ENCODE peak calls at places on chromosomes 6 and 20, in eight cellular contexts. X, K, G, A, P, Z, U and M are unnamed samples.

GRCh38 chr20:63626424-63627128 is at the start of gene GMEB2:
- DNase-seq in A (peak), G (peak), U (no peak), Z (no peak), X (peak), K (peak), P (peak), M (peak)

GRCh38 chr6:3592371-3592941 is 135.6 kb upstream of the SLC22A23 start:
- DNase-seq in G (no peak), Z (peak), A (no peak), K (peak), P (peak), X (no peak), U (peak), M (no peak)

GRCh38 chr20:39269031-39269461 is 306.9 kb downstream of the DHX35 start:
- DNase-seq in G (no peak), A (peak), X (no peak), P (peak), U (no peak), Z (peak), K (peak), M (peak)

GRCh38 chr6:126848119-126848518 is 270.4 kb upstream of the RSPO3 start:
- DNase-seq in G (no peak), A (no peak), K (no peak), U (no peak), Z (no peak), P (no peak), X (no peak), M (no peak)

GRCh38 chr6:25404693-25405169 is 125.6 kb downstream of the CARMIL1 start:
- DNase-seq in Z (peak), A (peak), U (no peak), X (peak), K (no peak), P (no peak), G (no peak), M (peak)

GRCh38 chr20:61437280-61438206 is 185.5 kb downstream of the CDH4 start:
- DNase-seq in A (no peak), K (no peak), U (peak), G (no peak), X (no peak), Z (no peak), P (peak), M (no peak)

GRCh38 chr20:25296094-25297093 is 48.5 kb downstream of the PYGB start:
- DNase-seq in A (peak), X (no peak), P (no peak), Z (peak), U (no peak), G (no peak), K (no peak), M (no peak)

GRCh38 chr6:112117554-112117953 is 30.2 kb downstream of the FAM229B start:
- DNase-seq in X (no peak), K (peak), A (no peak), U (no peak), G (no peak), Z (peak), P (peak), M (no peak)

GRCh38 chr20:36421641-36422040 is 115.5 kb downstream of the DLGAP4 start:
- DNase-seq in G (no peak), X (no peak), A (no peak), K (no peak), U (no peak), P (no peak), Z (no peak), M (no peak)